ENCODE peak calls at places on chromosomes 6 and 20, in nine cellular contexts. Y is cardiac fibroblast; W is activated CD4-positive, alpha-beta T cell treated with anti-CD3 and anti-CD28 coated beads for 48 hours; D is mucosa of descending colon; N is SW480; V is H9; T is cortex of kidney; F is nucleus accumbens; B is stimulated activated CD4-positive, alpha-beta T cell treated with anti-CD3 and anti-CD28 coated beads, Interleukin-15, amount 100 ng/mL, for 1 hour. U is an unnamed sample.
A peak's percentile ranks its signal among the peaks of the same experiment; 100 is the strongest.

GRCh38 chr6:33633462-33634158 is 12.5 kb downstream of the ITPR3 start:
- DNase-seq in Y (peak; percentile 61), W (peak; percentile 49), D (peak; percentile 75), N (peak; percentile 63), V (peak; percentile 65), T (no peak), F (peak; percentile 24), B (peak; percentile 48), U (no peak)

GRCh38 chr20:21613512-21613911 is 92.0 kb upstream of the PAX1 start:
- DNase-seq in Y (no peak), W (no peak), D (peak; percentile 47), N (peak; percentile 41), V (no peak), T (no peak), F (no peak), B (no peak), U (no peak)

GRCh38 chr6:14068623-14069022 is 48.9 kb upstream of the CD83 start:
- DNase-seq in Y (no peak), W (no peak), D (no peak), N (no peak), V (no peak), T (no peak), F (no peak), B (no peak), U (no peak)

GRCh38 chr6:53728570-53729194 is 63.1 kb upstream of the KLHL31 start:
- DNase-seq in Y (peak; percentile 61), W (peak; percentile 51), D (peak; percentile 45), N (peak; percentile 36), V (peak; percentile 60), T (no peak), F (peak; percentile 17), B (peak; percentile 32), U (no peak)

GRCh38 chr6:85632164-85632942 is 10.3 kb downstream of the SYNCRIP start:
- DNase-seq in Y (no peak), W (no peak), D (no peak), N (no peak), V (no peak), T (no peak), F (no peak), B (no peak), U (no peak)

GRCh38 chr6:79233611-79234149 is 802 bp downstream of the HMGN3 start:
- DNase-seq in Y (peak; percentile 91), W (peak; percentile 79), D (peak; percentile 87), N (peak; percentile 85), V (peak; percentile 90), T (peak; percentile 68), F (peak; percentile 76), B (peak; percentile 46), U (peak; percentile 31)

GRCh38 chr20:34834459-34834893 is 9.0 kb upstream of the NCOA6 start:
- DNase-seq in Y (peak; percentile 54), W (no peak), D (no peak), N (peak; percentile 67), V (no peak), T (no peak), F (no peak), B (no peak), U (peak; percentile 5)

GRCh38 chr6:137248702-137249101 is 29.5 kb upstream of the IFNGR1 start:
- DNase-seq in Y (no peak), W (no peak), D (no peak), N (no peak), V (no peak), T (no peak), F (no peak), B (no peak), U (no peak)

GRCh38 chr6:112571886-112572285 is 224.8 kb downstream of the RFPL4B start:
- DNase-seq in Y (peak; percentile 71), W (no peak), D (no peak), N (no peak), V (no peak), T (no peak), F (no peak), B (no peak), U (no peak)

GRCh38 chr20:15643713-15644112 is 929.5 kb downstream of the KIF16B start:
- DNase-seq in Y (peak; percentile 26), W (no peak), D (no peak), N (peak; percentile 13), V (no peak), T (no peak), F (no peak), B (no peak), U (no peak)

GRCh38 chr6:131602913-131603312 is 25.1 kb downstream of the MED23 start:
- DNase-seq in Y (peak; percentile 92), W (no peak), D (no peak), N (no peak), V (no peak), T (no peak), F (no peak), B (no peak), U (no peak)

GRCh38 chr20:63572788-63573738 is 976 bp downstream of the HELZ2 start:
- DNase-seq in Y (no peak), W (no peak), D (no peak), N (peak; percentile 22), V (peak; percentile 55), T (no peak), F (no peak), B (no peak), U (no peak)

GRCh38 chr6:113122060-113122459 is 735.1 kb upstream of the MARCKS start:
- DNase-seq in Y (peak; percentile 95), W (no peak), D (no peak), N (peak; percentile 27), V (peak; percentile 53), T (no peak), F (no peak), B (no peak), U (no peak)

GRCh38 chr6:28811873-28812272 is 111.9 kb downstream of the TRIM27 start:
- DNase-seq in Y (peak; percentile 66), W (no peak), D (no peak), N (no peak), V (no peak), T (no peak), F (no peak), B (no peak), U (no peak)

U was measured in cerebellar nuclear complex.